ENCODE peak calls at places on chromosomes 5 and 9, in eight cellular contexts. B, R, O, D, F, T, G and I are unnamed samples.

GRCh38 chr9:90956026-90956810 is 154.6 kb downstream of the SYK start:
- DNase-seq in B (peak; percentile 65), O (no peak), G (no peak), D (no peak), R (no peak), T (no peak), F (no peak), I (no peak)

GRCh38 chr9:132879443-132880310 is 979 bp downstream of the SPACA9 start:
- DNase-seq in R (no peak), D (no peak), O (no peak), B (peak; percentile 23), T (no peak), G (no peak), F (no peak), I (no peak)

GRCh38 chr5:111830333-111830732 is 73.3 kb upstream of the NREP start:
- DNase-seq in T (no peak), G (no peak), F (no peak), D (no peak), O (peak; percentile 1), R (no peak), B (peak; percentile 87), I (no peak)

GRCh38 chr9:86487222-86487841 is 133.1 kb upstream of the TUT7 start:
- DNase-seq in G (peak; percentile 6), T (no peak), R (no peak), B (peak; percentile 33), D (no peak), O (no peak), F (peak; percentile 55), I (no peak)

GRCh38 chr9:75226403-75227139 is 138.3 kb downstream of the OSTF1 start:
- DNase-seq in O (no peak), R (no peak), F (no peak), D (no peak), T (no peak), B (no peak), G (no peak), I (no peak)

GRCh38 chr9:136860529-136860928 is 5.6 kb downstream of the EDF1 start:
- DNase-seq in O (no peak), R (no peak), D (peak; percentile 21), B (no peak), G (no peak), T (no peak), F (no peak), I (no peak)

GRCh38 chr9:73995836-73996235 is 501.3 kb upstream of the RORB start:
- DNase-seq in G (no peak), R (no peak), D (no peak), F (no peak), B (no peak), T (no peak), O (no peak), I (no peak)

GRCh38 chr5:59380350-59380951 is 513.1 kb downstream of the PDE4D start:
- DNase-seq in B (peak; percentile 94), G (peak; percentile 34), F (peak; percentile 41), O (peak; percentile 12), D (no peak), T (no peak), R (peak; percentile 9), I (no peak)

GRCh38 chr5:140967226-140967893 is 1.1 kb downstream of the PCDHAC2 start:
- DNase-seq in F (no peak), O (no peak), T (no peak), B (no peak), D (no peak), R (no peak), G (no peak), I (no peak)

GRCh38 chr5:176844706-176845391 is 34.5 kb downstream of the UNC5A start:
- DNase-seq in R (no peak), D (peak; percentile 13), O (peak; percentile 85), G (no peak), F (peak; percentile 71), B (peak; percentile 89), T (no peak), I (no peak)